ENCODE peak calls at places on chromosomes 16 and 17, in four cellular contexts. Z is cardiac muscle cell, A is dorsolateral prefrontal cortex, S is fibroblast of lung. Y is an unnamed sample.
A peak's percentile ranks its signal among the peaks of the same experiment; 100 is the strongest.

GRCh38 chr17:63446981-63447687 is 1.0 kb upstream of the CYB561 start:
- DNase-seq in A (no peak), Z (no peak), S (no peak), Y (no peak)

GRCh38 chr16:31874354-31875111 is 926 bp downstream of the ZNF267 start:
- DNase-seq in Z (peak; percentile 25), A (no peak), S (peak; percentile 47), Y (peak; percentile 56)

GRCh38 chr17:59427425-59427921 is 96.0 kb downstream of the YPEL2 start:
- DNase-seq in A (no peak), S (peak; percentile 23), Z (peak; percentile 83), Y (peak; percentile 90)

GRCh38 chr16:4338125-4338582 is 13.0 kb downstream of the PAM16 start:
- DNase-seq in A (no peak), S (no peak), Z (no peak), Y (no peak)

GRCh38 chr17:77163521-77164280 is 22.9 kb downstream of the SEC14L1 start:
- DNase-seq in Z (no peak), S (no peak), A (no peak), Y (no peak)

GRCh38 chr17:12522336-12522735 is 143.4 kb upstream of the MYOCD start:
- DNase-seq in S (no peak), Z (no peak), A (no peak), Y (no peak)

GRCh38 chr17:71995570-71995969 is 125.2 kb upstream of the SOX9 start:
- DNase-seq in Z (no peak), S (no peak), A (no peak), Y (no peak)

GRCh38 chr17:35295686-35296085 is 52.8 kb downstream of the SLFN5 start:
- DNase-seq in S (no peak), Z (no peak), A (no peak), Y (no peak)

GRCh38 chr17:4899341-4900230 is at the start of gene C17orf107:
- DNase-seq in S (peak; percentile 72), Z (peak; percentile 56), A (peak; percentile 82), Y (peak; percentile 65)

GRCh38 chr17:29619251-29619650 is 3.5 kb downstream of the CORO6 start:
- DNase-seq in S (peak; percentile 59), A (no peak), Z (peak; percentile 92), Y (peak; percentile 37)

GRCh38 chr17:46818319-46818928 is at the start of gene WNT3:
- DNase-seq in Z (peak; percentile 36), A (no peak), S (no peak), Y (no peak)

GRCh38 chr17:30290077-30290476 is 1.7 kb downstream of the BLMH start:
- DNase-seq in A (no peak), S (no peak), Z (no peak), Y (no peak)

GRCh38 chr17:67514998-67515397 is 137.9 kb downstream of the PITPNC1 start:
- DNase-seq in S (no peak), Z (no peak), A (no peak), Y (no peak)

GRCh38 chr16:57531635-57532220 is 4.6 kb downstream of the CCDC102A start:
- DNase-seq in Z (no peak), A (peak; percentile 15), S (no peak), Y (no peak)

GRCh38 chr17:28741358-28742349 is 2.2 kb upstream of the TRAF4 start:
- DNase-seq in A (peak; percentile 43), S (no peak), Z (no peak), Y (no peak)

GRCh38 chr17:7238418-7239090 is 703 bp downstream of the PHF23 start:
- DNase-seq in A (peak; percentile 62), Z (peak; percentile 39), S (no peak), Y (peak; percentile 42)

GRCh38 chr16:81408409-81408950 is 36.1 kb upstream of the CMIP start:
- DNase-seq in S (no peak), A (no peak), Z (no peak), Y (no peak)
- TF ChIP-seq CTCF in S (no peak), A (no peak), Z (no peak), Y (no peak)

DNA sequence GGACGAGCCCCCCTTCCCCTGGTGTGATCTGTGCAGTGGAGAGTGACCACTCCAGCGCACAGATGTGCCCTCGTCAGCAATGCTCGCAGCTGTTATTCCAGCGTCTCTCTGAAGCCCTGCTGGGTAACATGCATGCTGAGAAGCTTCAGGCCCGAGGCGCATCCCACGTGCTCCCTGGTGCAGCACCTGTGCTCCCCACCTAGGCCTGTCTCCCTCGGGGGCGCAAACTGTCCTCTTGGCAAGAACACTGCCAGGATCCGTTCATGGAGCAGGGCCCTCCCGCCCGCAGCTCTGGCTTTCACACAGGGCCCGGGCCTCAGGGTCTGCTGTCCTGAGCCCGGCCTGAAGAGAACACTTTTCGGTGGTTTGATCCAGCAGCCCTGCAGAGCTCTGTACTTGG is 13.0 kb downstream of the TMEM204 start:
- DNase-seq in Z (no peak), A (no peak), S (no peak), Y (no peak)
- H3K4me3 ChIP-seq in Z (no peak overlapping the region), A (no peak overlapping the region), S (no peak overlapping the region), Y (no peak overlapping the region)

GRCh38 chr16:1177053-1177452 is 24.1 kb downstream of the CACNA1H start:
- DNase-seq in S (no peak), A (no peak), Z (no peak), Y (no peak)

GRCh38 chr16:1176280-1176897 is 23.5 kb downstream of the CACNA1H start:
- DNase-seq in A (no peak), S (no peak), Z (no peak), Y (no peak)

GRCh38 chr16:1175566-1176279 is 22.8 kb downstream of the CACNA1H start:
- DNase-seq in A (no peak), Z (no peak), S (peak; percentile 5), Y (no peak)

GRCh38 chr16:1178295-1178910 is 25.5 kb downstream of the CACNA1H start:
- DNase-seq in A (no peak), S (no peak), Z (no peak), Y (no peak)

DNA sequence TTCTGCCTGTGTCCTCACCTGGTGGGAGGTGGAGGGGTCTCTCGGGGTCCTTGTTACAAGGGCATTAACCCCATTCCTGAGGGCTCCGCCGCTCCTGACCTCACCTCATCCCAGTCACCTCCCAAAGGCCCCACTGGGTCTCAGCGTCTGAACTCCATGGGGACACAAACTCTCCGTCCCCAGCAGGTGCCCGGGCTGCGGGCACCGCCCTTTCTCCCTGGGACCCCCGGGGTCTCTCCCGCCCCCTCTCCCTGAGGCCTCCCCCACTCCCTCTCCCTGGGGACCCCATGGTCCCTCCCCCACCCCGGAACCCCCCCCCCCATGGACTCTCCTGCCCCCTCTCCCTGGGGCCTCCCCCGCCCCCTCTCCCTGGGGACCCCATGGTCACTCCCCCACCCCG is 24.8 kb downstream of the CACNA1H start:
- DNase-seq in Z (no peak), A (no peak), S (no peak), Y (no peak)
- TF ChIP-seq CTCF in Z (no peak), A (no peak), S (no peak), Y (no peak)

GRCh38 chr16:54928421-54929089 is 2.1 kb upstream of the IRX5 start:
- DNase-seq in S (no peak), Z (no peak), A (no peak), Y (peak; percentile 66)

GRCh38 chr16:54928016-54928356 is 2.7 kb upstream of the IRX5 start:
- DNase-seq in S (no peak), A (no peak), Z (peak; percentile 44), Y (no peak)

GRCh38 chr16:54923988-54924387 is 6.7 kb upstream of the IRX5 start:
- DNase-seq in S (no peak), A (no peak), Z (no peak), Y (no peak)

GRCh38 chr16:54927125-54928015 is 3.3 kb upstream of the IRX5 start:
- DNase-seq in A (no peak), Z (peak; percentile 44), S (no peak), Y (no peak)

DNA sequence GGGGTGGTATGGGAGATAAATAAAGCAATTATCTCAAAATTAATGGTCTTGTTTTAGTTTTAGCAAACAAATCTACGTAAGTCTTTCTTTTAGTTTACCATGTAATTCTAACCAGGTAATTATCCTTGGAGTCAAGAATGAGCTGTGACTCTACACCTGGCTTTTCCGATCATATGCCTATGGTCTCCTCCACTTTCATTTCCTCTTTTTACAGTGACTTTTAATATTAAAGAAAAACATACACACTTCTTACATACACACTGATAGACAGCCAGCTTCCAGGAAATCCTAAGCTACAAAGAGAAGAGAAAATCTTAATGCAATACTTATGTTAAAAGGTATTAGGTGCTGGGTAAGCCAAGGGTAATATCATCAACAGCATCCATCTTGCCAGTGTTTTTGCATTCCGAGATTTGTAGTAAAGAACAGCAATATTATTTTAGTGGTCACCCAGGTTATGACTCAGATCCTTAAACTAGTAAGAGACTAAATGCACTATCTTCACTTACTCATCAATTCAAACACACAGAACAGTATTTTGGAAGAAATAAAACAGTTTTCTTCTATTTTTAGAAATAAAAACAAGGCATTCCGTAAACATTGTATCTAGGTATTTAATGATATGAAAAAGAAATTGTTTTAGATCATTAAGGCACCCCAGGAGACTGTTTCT is 4.4 kb upstream of the IRX5 start:
- DNase-seq in S (no peak), Z (no peak), A (no peak), Y (peak; percentile 64)
- H3K4me3 ChIP-seq in S (no peak overlapping the region), Z (peak overlapping the region; percentile 96), A (no peak overlapping the region), Y (peak overlapping the region; percentile 70)

GRCh38 chr16:86314402-86315025 is 195.8 kb upstream of the FOXF1 start:
- DNase-seq in A (no peak), Z (no peak), S (no peak), Y (no peak)

GRCh38 chr16:86317617-86318021 is 192.7 kb upstream of the FOXF1 start:
- DNase-seq in A (peak; percentile 24), Z (no peak), S (no peak), Y (no peak)

GRCh38 chr16:86318119-86318518 is 192.2 kb upstream of the FOXF1 start:
- DNase-seq in S (no peak), Z (no peak), A (no peak), Y (no peak)

GRCh38 chr16:86319871-86320270 is 190.5 kb upstream of the FOXF1 start:
- DNase-seq in A (peak; percentile 16), Z (no peak), S (peak; percentile 61), Y (peak; percentile 46)

DNA sequence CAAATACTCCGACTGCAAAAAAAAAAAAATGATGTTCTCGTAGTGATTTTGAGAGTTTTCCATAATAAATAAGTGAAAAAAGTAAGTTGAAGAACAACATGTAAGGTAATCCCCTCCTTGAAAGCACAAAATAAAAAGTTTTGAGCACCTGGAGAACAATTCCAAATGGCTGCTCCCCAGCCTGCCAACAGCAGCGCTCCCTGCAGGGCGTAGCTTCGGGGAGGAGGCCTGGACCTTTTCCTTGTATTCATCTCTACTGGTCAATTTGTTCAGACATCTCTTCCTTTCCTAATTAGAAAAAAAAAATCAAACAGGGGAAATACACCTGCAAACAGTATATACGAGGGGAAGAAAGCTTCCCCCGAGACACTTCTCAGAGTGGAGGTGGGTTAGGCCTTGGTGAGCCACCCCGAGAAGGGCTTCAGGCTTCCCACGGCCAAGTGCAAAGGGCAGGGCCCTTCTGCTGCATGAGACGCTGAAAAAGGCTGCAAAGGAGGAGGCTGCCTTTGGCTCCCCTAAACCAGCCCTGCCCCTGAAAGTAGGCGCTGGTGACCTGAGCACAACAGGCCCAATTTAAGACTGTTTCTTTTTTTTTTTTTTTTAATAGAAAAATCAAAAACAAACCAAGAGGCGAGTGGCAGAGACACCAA is 193.2 kb upstream of the FOXF1 start:
- DNase-seq in S (no peak), A (peak; percentile 13), Z (no peak), Y (no peak)
- TF ChIP-seq CTCF in S (no peak), A (no peak), Z (no peak), Y (no peak)

GRCh38 chr17:58235821-58236220 is 2.6 kb upstream of the LPO start:
- DNase-seq in A (no peak), S (no peak), Z (no peak), Y (no peak)
- H3K4me3 ChIP-seq in A (no peak overlapping the region), S (no peak overlapping the region), Z (no peak overlapping the region), Y (no peak overlapping the region)

Y was measured in AG10803.